ENCODE peak calls at places on chromosome X, in four cellular contexts. C is GM23338, F is spleen, U is iPS DF 6.9. H is an unnamed sample. For H3K36me3, the result is how much of the 10 kb centered on the place peaks cover.

GRCh38 chrX:120262781-120263719 is 12.4 kb downstream of the ZBTB33 start:
- DNase-seq in C (peak), F (no peak), U (no peak), H (no peak)

GRCh38 chrX:76920621-76921020 is 493.1 kb downstream of the MAGEE1 start:
- DNase-seq in C (no peak), F (no peak), U (no peak), H (no peak)

GRCh38 chrX:77076896-77077295 is 370.3 kb upstream of the FGF16 start:
- DNase-seq in C (no peak), F (no peak), U (no peak), H (no peak)

GRCh38 chrX:74421181-74422028 is at the start of gene SLC16A2:
- DNase-seq in C (peak), F (peak), U (no peak), H (peak)

GRCh38 chrX:124282580-124282979 is 49.9 kb upstream of the TEX13D start:
- DNase-seq in C (no peak), F (no peak), U (no peak), H (no peak)

GRCh38 chrX:3037218-3037617 is 4.1 kb upstream of the ARSF start:
- DNase-seq in C (no peak), F (no peak), U (no peak), H (no peak)

GRCh38 chrX:27680726-27681125 is 90.6 kb downstream of the DCAF8L2 start:
- DNase-seq in C (no peak), F (no peak), U (no peak), H (no peak)

GRCh38 chrX:46549914-46550313 is 4.7 kb upstream of the ZNF674 start:
- DNase-seq in C (peak), F (no peak), U (no peak), H (no peak)

GRCh38 chrX:1599791-1600405 is 8.5 kb downstream of the AKAP17A start:
- DNase-seq in C (no peak), F (peak), U (no peak), H (peak)

GRCh38 chrX:130118941-130119640 is 8.8 kb upstream of the ELF4 start:
- DNase-seq in C (no peak), F (no peak), U (no peak), H (no peak)

GRCh38 chrX:113384628-113385027 is 544.0 kb upstream of the AMOT start:
- DNase-seq in C (no peak), F (no peak), U (no peak), H (no peak)

GRCh38 chrX:26922278-26922677 is 540.9 kb downstream of the PPP4R3C start:
- DNase-seq in C (no peak), F (no peak), U (no peak), H (no peak)

GRCh38 chrX:2507904-2508630 is 7.3 kb upstream of the DHRSX start:
- DNase-seq in C (no peak), F (peak), U (no peak), H (no peak)

GRCh38 chrX:22534643-22535042 is 261.9 kb downstream of the CBLL2 start:
- DNase-seq in C (no peak), F (no peak), U (no peak), H (no peak)

GRCh38 chrX:128805236-128805635 is 718.1 kb downstream of the SMARCA1 start:
- DNase-seq in C (no peak), F (no peak), U (no peak), H (no peak)

GRCh38 chrX:91434351-91435168 is at the start of gene PABPC5:
- DNase-seq in C (peak), F (peak), U (peak), H (peak)

GRCh38 chrX:129754266-129755024 is 15.7 kb downstream of the XPNPEP2 start:
- DNase-seq in C (peak), F (peak), U (no peak), H (no peak)

GRCh38 chrX:68307767-68308166 is 125.5 kb downstream of the OPHN1 start:
- DNase-seq in C (no peak), F (no peak), U (no peak), H (no peak)

GRCh38 chrX:40473460-40474204 is 107.1 kb upstream of the ATP6AP2 start:
- DNase-seq in C (no peak), F (no peak), U (no peak), H (no peak)

GRCh38 chrX:65586491-65586890 is 51.9 kb upstream of the LAS1L start:
- DNase-seq in C (no peak), F (no peak), U (no peak), H (no peak)

GRCh38 chrX:45715787-45716186 is 515.1 kb upstream of the DIPK2B start:
- DNase-seq in C (no peak), F (no peak), U (no peak), H (no peak)

GRCh38 chrX:115393271-115393670 is 103.8 kb downstream of the LUZP4 start:
- DNase-seq in C (peak), F (no peak), U (no peak), H (no peak)

GRCh38 chrX:9670136-9670905 is 95.3 kb downstream of the GPR143 start:
- DNase-seq in C (no peak), F (no peak), U (no peak), H (no peak)

GRCh38 chrX:38939067-38939466 is 137.8 kb downstream of the MID1IP1 start:
- DNase-seq in C (no peak), F (no peak), U (no peak), H (no peak)

GRCh38 chrX:106023947-106024346 is 14.6 kb downstream of the SERPINA7 start:
- DNase-seq in C (no peak), F (no peak), U (no peak), H (no peak)

DNA sequence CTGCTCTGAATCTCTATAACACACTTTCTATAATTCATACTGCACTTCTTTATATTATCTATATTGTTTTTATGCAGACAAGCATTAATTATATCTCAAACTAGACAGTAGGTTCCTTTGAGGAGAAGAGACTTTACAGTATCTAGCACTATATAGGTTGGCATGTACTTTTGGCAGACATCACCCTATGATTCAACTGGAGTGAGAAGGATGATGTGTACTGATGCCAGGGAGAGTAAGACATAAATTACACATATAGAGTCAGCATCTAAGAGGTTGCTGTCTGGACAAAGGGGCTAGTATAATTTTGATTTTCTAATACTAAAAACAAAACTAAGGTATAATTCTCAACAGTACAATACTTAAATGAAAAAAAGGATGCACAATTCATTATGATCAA is 5.1 kb upstream of the RBM41 start:
- DNase-seq in C (no peak), F (no peak), U (no peak), H (no peak)
- H3K36me3 ChIP-seq in C (under half), F (under half), U (under half), H (under half)

DNA sequence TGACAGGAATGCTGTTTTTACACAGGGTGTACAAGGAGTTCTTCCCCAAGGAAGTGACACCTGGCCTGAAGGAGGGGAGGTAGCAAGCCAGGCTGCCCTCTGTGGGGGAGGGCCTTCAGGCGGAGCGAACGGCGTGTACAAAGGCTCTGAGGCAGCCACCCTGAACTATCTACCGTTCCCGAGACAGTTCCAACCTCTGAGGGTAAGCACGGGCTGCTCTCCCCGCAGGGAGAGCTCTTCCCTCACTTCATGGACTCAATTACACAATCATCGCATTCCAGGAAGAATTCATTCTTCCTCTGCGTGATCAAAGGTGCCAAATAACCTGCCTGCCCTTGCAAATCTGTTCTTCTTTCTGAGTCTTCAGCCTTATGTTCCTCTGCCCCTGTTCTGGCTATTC is 4.8 kb downstream of the ELK1 start:
- DNase-seq in C (no peak), F (no peak), U (no peak), H (no peak)
- H3K36me3 ChIP-seq in C (under half), F (under half), U (under half), H (under half)

GRCh38 chrX:53556868-53557267 is 122.7 kb upstream of the HSD17B10 start:
- DNase-seq in C (no peak), F (no peak), U (no peak), H (no peak)

GRCh38 chrX:53547668-53548067 is 113.5 kb upstream of the HSD17B10 start:
- DNase-seq in C (no peak), F (no peak), U (no peak), H (no peak)

GRCh38 chrX:53544936-53545335 is 110.8 kb upstream of the HSD17B10 start:
- DNase-seq in C (no peak), F (no peak), U (no peak), H (no peak)

DNA sequence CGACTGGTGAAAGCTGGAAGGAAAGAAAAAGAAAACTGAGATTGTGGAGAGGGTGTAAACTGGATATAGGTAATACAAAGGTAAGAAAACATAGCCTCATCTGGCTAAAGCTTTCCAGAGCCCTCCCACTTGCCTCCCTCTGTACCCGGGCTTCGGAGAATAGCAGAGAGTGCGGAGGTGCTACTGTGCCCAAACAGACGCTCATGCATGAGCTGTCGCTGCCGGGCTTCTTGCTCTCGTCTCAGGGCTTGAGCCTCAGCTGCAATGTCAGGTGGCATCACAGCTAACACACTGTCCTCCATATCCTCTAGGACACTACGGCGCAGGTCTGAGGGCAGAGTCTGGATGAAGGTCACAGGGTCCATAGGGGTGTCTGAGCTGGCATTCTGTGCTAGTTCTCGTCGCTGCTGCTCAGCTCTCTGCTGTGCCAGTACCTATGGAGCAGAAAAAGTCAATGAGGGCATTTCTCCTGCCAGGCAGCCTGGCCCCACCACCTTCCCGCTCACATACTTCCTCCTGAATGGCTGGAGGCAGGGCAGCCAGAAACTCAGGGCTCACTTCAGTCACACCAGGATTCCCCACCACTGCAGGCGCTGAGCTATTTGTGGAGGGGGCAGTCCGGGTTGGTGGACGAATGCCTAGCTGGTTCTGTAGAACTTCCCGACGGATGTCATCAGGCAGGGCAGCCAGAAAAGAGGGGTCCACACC is 116.7 kb upstream of the HSD17B10 start:
- DNase-seq in C (no peak), F (no peak), U (no peak), H (no peak)
- H3K36me3 ChIP-seq in C (under half), F (half or more), U (under half), H (half or more)

GRCh38 chrX:19544693-19545305 is 29.5 kb upstream of the MAP3K15 start:
- DNase-seq in C (peak), F (no peak), U (peak), H (no peak)
- H3K36me3 ChIP-seq in C (under half), F (half or more), U (under half), H (under half)

GRCh38 chrX:72269671-72270251 is 7.3 kb downstream of the RPS4X start:
- DNase-seq in C (no peak), F (no peak), U (no peak), H (no peak)

GRCh38 chrX:72271812-72272211 is 5.2 kb downstream of the RPS4X start:
- DNase-seq in C (no peak), F (no peak), U (no peak), H (no peak)

GRCh38 chrX:72270316-72270866 is 6.7 kb downstream of the RPS4X start:
- DNase-seq in C (no peak), F (no peak), U (no peak), H (no peak)

GRCh38 chrX:72271091-72271490 is 6.0 kb downstream of the RPS4X start:
- DNase-seq in C (no peak), F (no peak), U (no peak), H (no peak)

DNA sequence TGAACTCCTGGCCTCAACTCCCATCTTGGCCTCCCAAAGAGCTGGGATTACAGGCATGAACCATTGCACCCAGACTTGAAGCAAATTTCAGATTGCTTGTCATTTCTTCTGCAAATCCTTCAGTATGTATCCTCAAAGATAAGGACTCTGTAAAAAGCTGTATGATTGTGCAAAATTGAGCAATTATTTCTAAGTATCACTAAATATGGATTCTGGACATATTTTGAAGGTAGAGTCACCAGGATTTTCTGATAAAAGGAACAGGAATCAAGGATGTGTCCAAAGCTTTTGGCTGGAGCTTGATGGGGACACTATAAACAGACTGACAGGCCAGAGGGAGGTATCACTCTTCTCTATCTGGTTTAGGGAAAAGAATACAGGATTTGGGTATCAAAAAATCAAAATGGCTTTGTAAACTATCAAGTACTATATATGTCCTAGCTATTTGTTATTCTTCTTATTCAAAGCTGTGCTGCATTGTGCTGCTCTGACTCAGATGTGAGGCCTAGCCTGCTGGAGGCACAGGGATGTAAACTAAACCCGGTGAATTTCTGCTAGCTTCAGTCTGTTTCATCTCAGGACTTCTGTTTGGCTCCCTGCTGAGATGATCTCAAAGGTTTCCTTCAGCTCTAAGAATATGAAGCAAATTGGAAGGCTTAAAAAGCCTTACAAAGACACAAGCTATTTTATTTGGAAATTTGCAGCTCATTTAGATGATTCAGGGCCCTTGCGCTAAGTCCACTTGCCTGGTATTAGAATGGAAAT is 8.3 kb downstream of the RPS4X start:
- DNase-seq in C (no peak), F (no peak), U (no peak), H (no peak)
- H3K36me3 ChIP-seq in C (under half), F (half or more), U (under half), H (under half)

DNA sequence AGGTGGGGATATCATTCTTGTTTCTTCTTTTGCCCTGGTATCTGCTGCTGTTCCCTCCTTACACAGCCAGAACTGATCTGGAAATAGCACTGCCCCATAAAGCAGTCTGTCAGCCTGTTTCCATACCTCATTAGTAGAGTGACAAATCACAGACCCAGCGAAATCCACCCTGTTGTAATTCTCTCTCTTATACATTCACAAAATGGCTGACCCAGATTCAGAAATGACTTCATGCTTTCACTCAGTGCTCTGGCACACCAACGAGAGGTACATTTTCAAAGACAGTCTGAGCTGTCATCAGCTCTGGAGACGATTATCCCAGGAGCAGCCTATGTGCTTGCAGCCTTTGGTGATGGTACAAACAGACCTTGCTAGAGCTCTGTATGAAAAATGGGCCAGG is 164.6 kb downstream of the AFF2 start:
- DNase-seq in C (no peak), F (no peak), U (no peak), H (no peak)
- H3K36me3 ChIP-seq in C (under half), F (under half), U (under half), H (under half)

DNA sequence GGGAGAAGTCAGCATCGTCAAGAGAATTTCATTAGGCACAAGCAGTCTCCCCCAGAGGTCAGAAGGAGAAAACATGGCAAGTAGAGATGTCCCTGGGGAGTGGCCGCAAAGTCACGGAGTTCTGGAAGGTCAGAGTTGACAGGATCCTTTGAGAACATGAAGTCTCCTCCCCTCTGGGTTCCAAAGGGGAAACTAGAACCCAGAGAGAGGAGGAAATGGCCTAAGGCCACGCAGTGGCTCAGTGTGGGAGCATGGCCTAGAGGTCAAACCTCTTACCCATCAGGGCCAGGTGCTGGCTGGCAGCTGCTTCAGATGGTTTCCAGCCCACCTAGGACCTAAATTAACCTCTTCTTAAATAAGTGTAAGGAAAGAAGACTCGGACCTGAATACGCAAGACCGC is 884 bp downstream of the IDH3G start:
- DNase-seq in C (no peak), F (no peak), U (no peak), H (no peak)
- H3K36me3 ChIP-seq in C (under half), F (under half), U (under half), H (under half)